ENCODE peak calls at places on chromosomes 4 and X, in six cellular contexts. C is brain microvascular endothelial cell, M is type B pancreatic cell, X is cerebellum, U is fibroblast of lung, D is HT-29. K is an unnamed sample.

GRCh38 chrX:119618439-119618838 is 12.2 kb upstream of the NKRF start:
- DNase-seq in C (no peak), M (no peak), X (no peak), U (no peak), D (no peak), K (no peak)

GRCh38 chrX:50779694-50780093 is 34.3 kb downstream of the SHROOM4 start:
- DNase-seq in C (no peak), M (no peak), X (no peak), U (no peak), D (no peak), K (no peak)

GRCh38 chr4:26434030-26434639 is 56.1 kb downstream of the CCKAR start:
- DNase-seq in C (no peak), M (no peak), X (no peak), U (peak; percentile 67), D (no peak), K (no peak)

GRCh38 chr4:48081196-48081595 is 52.9 kb downstream of the TXK start:
- DNase-seq in C (no peak), M (no peak), X (no peak), U (no peak), D (no peak), K (no peak)

GRCh38 chr4:113474017-113474416 is 287.5 kb downstream of the CAMK2D start:
- DNase-seq in C (peak; percentile 24), M (no peak), X (no peak), U (peak; percentile 77), D (no peak), K (no peak)

GRCh38 chrX:86047174-86047991 is at the start of gene CHM:
- DNase-seq in C (peak; percentile 81), M (peak; percentile 70), X (peak; percentile 64), U (peak; percentile 88), D (peak; percentile 77), K (peak; percentile 89)

GRCh38 chr4:135123632-135124031 is 922.0 kb upstream of the PABPC4L start:
- DNase-seq in C (no peak), M (no peak), X (no peak), U (peak; percentile 54), D (no peak), K (no peak)

GRCh38 chr4:30717208-30718020 is 2.8 kb upstream of the PCDH7 start:
- DNase-seq in C (peak; percentile 42), M (peak; percentile 82), X (no peak), U (peak; percentile 78), D (peak; percentile 69), K (peak; percentile 82)

GRCh38 chr4:140308366-140309123 is 64.9 kb upstream of the SCOC start:
- DNase-seq in C (peak; percentile 98), M (no peak), X (no peak), U (peak; percentile 98), D (no peak), K (no peak)

GRCh38 chr4:151912626-151913025 is 151.8 kb upstream of the GATB start:
- DNase-seq in C (no peak), M (no peak), X (no peak), U (no peak), D (no peak), K (no peak)

GRCh38 chr4:170805352-170805751 is 715.6 kb upstream of the AADAT start:
- DNase-seq in C (no peak), M (no peak), X (no peak), U (no peak), D (no peak), K (no peak)

GRCh38 chr4:99783940-99784339 is 32.7 kb upstream of the DAPP1 start:
- DNase-seq in C (no peak), M (no peak), X (no peak), U (no peak), D (no peak), K (no peak)

GRCh38 chrX:17679820-17680219 is 57.5 kb upstream of the SCML1 start:
- DNase-seq in C (no peak), M (no peak), X (no peak), U (no peak), D (peak; percentile 19), K (no peak)